ENCODE peak calls at places on chromosomes 11 and 22, in ten cellular contexts. One of them, this sample, is unnamed.

GRCh38 chr11:19559746-19560145 is 152.9 kb upstream of the NAV2 start:
- DNase-seq in fibroblast of lung: no peak
- DNase-seq in fibroblast of pulmonary artery: no peak
- DNase-seq in right lobe of liver: no peak
- DNase-seq in HCT116: no peak
- DNase-seq in AG04450: no peak
- DNase-seq in OCI-LY7: no peak
- DNase-seq in GM12865: no peak
- DNase-seq in cardiac muscle cell: no peak
- DNase-seq in A549: no peak
- DNase-seq in this sample: no peak

GRCh38 chr11:3215346-3216026 is 3.1 kb downstream of the MRGPRG start:
- DNase-seq in fibroblast of lung: no peak
- DNase-seq in fibroblast of pulmonary artery: no peak
- DNase-seq in right lobe of liver: peak; percentile 8
- DNase-seq in HCT116: no peak
- DNase-seq in AG04450: no peak
- DNase-seq in OCI-LY7: no peak
- DNase-seq in GM12865: no peak
- DNase-seq in cardiac muscle cell: no peak
- DNase-seq in A549: no peak
- DNase-seq in this sample: no peak

GRCh38 chr11:68927280-68928107 is 23.8 kb downstream of the IGHMBP2 start:
- DNase-seq in fibroblast of lung: peak; percentile 64
- DNase-seq in fibroblast of pulmonary artery: peak; percentile 66
- DNase-seq in right lobe of liver: no peak
- DNase-seq in HCT116: no peak
- DNase-seq in AG04450: no peak
- DNase-seq in OCI-LY7: peak; percentile 66
- DNase-seq in GM12865: peak; percentile 71
- DNase-seq in cardiac muscle cell: peak; percentile 78
- DNase-seq in A549: no peak
- DNase-seq in this sample: no peak

GRCh38 chr11:57791321-57792059 is 29.9 kb downstream of the CTNND1 start:
- DNase-seq in fibroblast of lung: no peak
- DNase-seq in fibroblast of pulmonary artery: no peak
- DNase-seq in right lobe of liver: no peak
- DNase-seq in HCT116: no peak
- DNase-seq in AG04450: no peak
- DNase-seq in OCI-LY7: no peak
- DNase-seq in GM12865: no peak
- DNase-seq in cardiac muscle cell: no peak
- DNase-seq in A549: no peak
- DNase-seq in this sample: no peak

GRCh38 chr11:107785401-107785800 is 73.2 kb downstream of the SLC35F2 start:
- DNase-seq in fibroblast of lung: peak; percentile 31
- DNase-seq in fibroblast of pulmonary artery: peak; percentile 23
- DNase-seq in right lobe of liver: no peak
- DNase-seq in HCT116: no peak
- DNase-seq in AG04450: no peak
- DNase-seq in OCI-LY7: no peak
- DNase-seq in GM12865: peak; percentile 25
- DNase-seq in cardiac muscle cell: peak; percentile 43
- DNase-seq in A549: no peak
- DNase-seq in this sample: no peak

GRCh38 chr11:1891831-1892115 is at the start of gene PRR33:
- DNase-seq in fibroblast of lung: no peak
- DNase-seq in fibroblast of pulmonary artery: no peak
- DNase-seq in right lobe of liver: no peak
- DNase-seq in HCT116: no peak
- DNase-seq in AG04450: no peak
- DNase-seq in OCI-LY7: no peak
- DNase-seq in GM12865: no peak
- DNase-seq in cardiac muscle cell: no peak
- DNase-seq in A549: no peak
- DNase-seq in this sample: no peak

GRCh38 chr22:27801197-27801615 is 350 bp downstream of the MN1 start:
- DNase-seq in fibroblast of lung: no peak
- DNase-seq in fibroblast of pulmonary artery: peak; percentile 48
- DNase-seq in right lobe of liver: no peak
- DNase-seq in HCT116: no peak
- DNase-seq in AG04450: no peak
- DNase-seq in OCI-LY7: no peak
- DNase-seq in GM12865: peak; percentile 10
- DNase-seq in cardiac muscle cell: peak; percentile 54
- DNase-seq in A549: peak; percentile 3
- DNase-seq in this sample: no peak

GRCh38 chr11:32809313-32809712 is 14.9 kb upstream of the CCDC73 start:
- DNase-seq in fibroblast of lung: peak; percentile 78
- DNase-seq in fibroblast of pulmonary artery: peak; percentile 84
- DNase-seq in right lobe of liver: peak; percentile 57
- DNase-seq in HCT116: peak; percentile 60
- DNase-seq in AG04450: peak; percentile 48
- DNase-seq in OCI-LY7: peak; percentile 62
- DNase-seq in GM12865: peak; percentile 83
- DNase-seq in cardiac muscle cell: peak; percentile 87
- DNase-seq in A549: peak; percentile 66
- DNase-seq in this sample: peak; percentile 18

GRCh38 chr11:71286701-71287643 is 34.6 kb upstream of the SHANK2 start:
- DNase-seq in fibroblast of lung: peak; percentile 79
- DNase-seq in fibroblast of pulmonary artery: peak; percentile 62
- DNase-seq in right lobe of liver: peak; percentile 76
- DNase-seq in HCT116: no peak
- DNase-seq in AG04450: peak; percentile 76
- DNase-seq in OCI-LY7: no peak
- DNase-seq in GM12865: no peak
- DNase-seq in cardiac muscle cell: peak; percentile 82
- DNase-seq in A549: no peak
- DNase-seq in this sample: peak; percentile 97

GRCh38 chr11:69244286-69244685 is 49.7 kb upstream of the MYEOV start:
- DNase-seq in fibroblast of lung: no peak
- DNase-seq in fibroblast of pulmonary artery: no peak
- DNase-seq in right lobe of liver: no peak
- DNase-seq in HCT116: no peak
- DNase-seq in AG04450: no peak
- DNase-seq in OCI-LY7: no peak
- DNase-seq in GM12865: no peak
- DNase-seq in cardiac muscle cell: no peak
- DNase-seq in A549: no peak
- DNase-seq in this sample: no peak

GRCh38 chr11:616320-617220 is 820 bp upstream of the IRF7 start:
- DNase-seq in fibroblast of lung: no peak
- DNase-seq in fibroblast of pulmonary artery: no peak
- DNase-seq in right lobe of liver: no peak
- DNase-seq in HCT116: no peak
- DNase-seq in AG04450: no peak
- DNase-seq in OCI-LY7: no peak
- DNase-seq in GM12865: no peak
- DNase-seq in cardiac muscle cell: no peak
- DNase-seq in A549: no peak
- DNase-seq in this sample: no peak

GRCh38 chr11:104333977-104334376 is 170.0 kb upstream of the PDGFD start:
- DNase-seq in fibroblast of lung: no peak
- DNase-seq in fibroblast of pulmonary artery: no peak
- DNase-seq in right lobe of liver: no peak
- DNase-seq in HCT116: peak; percentile 7
- DNase-seq in AG04450: no peak
- DNase-seq in OCI-LY7: peak; percentile 41
- DNase-seq in GM12865: peak; percentile 48
- DNase-seq in cardiac muscle cell: no peak
- DNase-seq in A549: no peak
- DNase-seq in this sample: no peak

GRCh38 chr11:69638941-69639681 is 1.8 kb upstream of the CCND1 start:
- DNase-seq in fibroblast of lung: peak; percentile 97
- DNase-seq in fibroblast of pulmonary artery: peak; percentile 97
- DNase-seq in right lobe of liver: peak; percentile 93
- DNase-seq in HCT116: peak; percentile 95
- DNase-seq in AG04450: peak; percentile 93
- DNase-seq in OCI-LY7: peak; percentile 15
- DNase-seq in GM12865: peak; percentile 67
- DNase-seq in cardiac muscle cell: peak; percentile 97
- DNase-seq in A549: peak; percentile 81
- DNase-seq in this sample: peak; percentile 68

GRCh38 chr11:71470956-71471355 is 18.0 kb downstream of the NADSYN1 start:
- DNase-seq in fibroblast of lung: no peak
- DNase-seq in fibroblast of pulmonary artery: no peak
- DNase-seq in right lobe of liver: no peak
- DNase-seq in HCT116: no peak
- DNase-seq in AG04450: no peak
- DNase-seq in OCI-LY7: no peak
- DNase-seq in GM12865: no peak
- DNase-seq in cardiac muscle cell: no peak
- DNase-seq in A549: no peak
- DNase-seq in this sample: no peak

GRCh38 chr11:14892036-14892556 is at the start of gene CYP2R1:
- DNase-seq in fibroblast of lung: peak; percentile 97
- DNase-seq in fibroblast of pulmonary artery: peak; percentile 98
- DNase-seq in right lobe of liver: peak; percentile 97
- DNase-seq in HCT116: peak; percentile 97
- DNase-seq in AG04450: peak; percentile 89
- DNase-seq in OCI-LY7: peak; percentile 97
- DNase-seq in GM12865: peak; percentile 99
- DNase-seq in cardiac muscle cell: peak; percentile 99
- DNase-seq in A549: peak; percentile 99
- DNase-seq in this sample: peak; percentile 88
- TF ChIP-seq CTCF in fibroblast of lung: no peak
- TF ChIP-seq CTCF in fibroblast of pulmonary artery: no peak
- TF ChIP-seq CTCF in right lobe of liver: no peak
- TF ChIP-seq CTCF in HCT116: no peak
- TF ChIP-seq CTCF in AG04450: no peak
- TF ChIP-seq CTCF in OCI-LY7: peak; percentile 30
- TF ChIP-seq CTCF in GM12865: no peak
- TF ChIP-seq CTCF in cardiac muscle cell: peak; percentile 9
- TF ChIP-seq CTCF in A549: no peak
- TF ChIP-seq CTCF in this sample: no peak

GRCh38 chr22:17638432-17639237 is at the start of gene BCL2L13:
- DNase-seq in fibroblast of lung: peak; percentile 91
- DNase-seq in fibroblast of pulmonary artery: peak; percentile 92
- DNase-seq in right lobe of liver: peak; percentile 94
- DNase-seq in HCT116: peak; percentile 78
- DNase-seq in AG04450: peak; percentile 70
- DNase-seq in OCI-LY7: peak; percentile 95
- DNase-seq in GM12865: peak; percentile 96
- DNase-seq in cardiac muscle cell: peak; percentile 96
- DNase-seq in A549: peak; percentile 75
- DNase-seq in this sample: no peak
- H3K4me3 ChIP-seq in fibroblast of lung: peak within 1 kb of the TSS; percentile 91
- H3K4me3 ChIP-seq in fibroblast of pulmonary artery: peak within 1 kb of the TSS; percentile 96
- H3K4me3 ChIP-seq in right lobe of liver: peak within 1 kb of the TSS; percentile 90
- H3K4me3 ChIP-seq in HCT116: peak within 1 kb of the TSS; percentile 83
- H3K4me3 ChIP-seq in AG04450: peak within 1 kb of the TSS; percentile 88
- H3K4me3 ChIP-seq in OCI-LY7: peak within 1 kb of the TSS; percentile 81
- H3K4me3 ChIP-seq in GM12865: peak within 1 kb of the TSS; percentile 71
- H3K4me3 ChIP-seq in cardiac muscle cell: peak within 1 kb of the TSS; percentile 83
- H3K4me3 ChIP-seq in A549: peak within 1 kb of the TSS; percentile 71
- H3K4me3 ChIP-seq in this sample: peak within 1 kb of the TSS; percentile 94

DNA sequence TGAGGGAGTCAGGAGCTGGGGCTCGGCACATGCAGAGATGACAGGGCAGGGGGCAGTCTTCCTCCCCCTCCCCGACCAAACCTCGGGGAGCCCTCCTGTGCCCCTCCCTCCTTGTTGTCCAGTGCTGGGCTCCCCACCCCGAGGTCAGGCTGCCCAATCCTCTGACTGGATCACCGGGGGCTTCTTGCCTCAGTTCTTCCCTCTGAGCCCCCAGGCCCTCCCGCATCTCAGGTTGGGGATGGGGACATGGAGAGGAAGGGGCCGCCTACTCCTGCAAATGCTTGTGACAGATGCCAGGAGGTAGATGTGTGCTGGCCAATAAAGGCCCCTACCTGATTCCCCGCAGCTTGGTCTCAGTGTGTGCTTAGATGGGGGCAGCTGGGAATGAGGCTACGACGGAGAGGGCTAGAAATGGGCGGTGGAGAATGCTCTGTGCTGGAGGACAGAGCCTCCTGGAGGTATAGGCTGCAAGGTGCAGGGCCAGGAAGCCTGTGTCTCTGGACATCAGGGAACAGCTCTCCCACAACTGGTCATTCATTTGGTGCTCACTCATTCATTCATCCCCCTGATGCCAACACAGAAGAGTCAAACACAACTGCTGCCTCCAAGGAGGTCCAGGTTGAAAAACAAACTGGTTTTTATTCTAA is 8.4 kb downstream of the RHBDD3 start:
- DNase-seq in fibroblast of lung: no peak
- DNase-seq in fibroblast of pulmonary artery: no peak
- DNase-seq in right lobe of liver: no peak
- DNase-seq in HCT116: no peak
- DNase-seq in AG04450: no peak
- DNase-seq in OCI-LY7: no peak
- DNase-seq in GM12865: no peak
- DNase-seq in cardiac muscle cell: peak; percentile 7
- DNase-seq in A549: peak; percentile 34
- DNase-seq in this sample: no peak
- TF ChIP-seq CTCF in fibroblast of lung: no peak
- TF ChIP-seq CTCF in fibroblast of pulmonary artery: peak; percentile 8
- TF ChIP-seq CTCF in right lobe of liver: no peak
- TF ChIP-seq CTCF in HCT116: no peak
- TF ChIP-seq CTCF in AG04450: no peak
- TF ChIP-seq CTCF in OCI-LY7: no peak
- TF ChIP-seq CTCF in GM12865: no peak
- TF ChIP-seq CTCF in cardiac muscle cell: no peak
- TF ChIP-seq CTCF in A549: no peak
- TF ChIP-seq CTCF in this sample: no peak

GRCh38 chr22:50017701-50018224 is 5.2 kb upstream of the IL17REL start:
- DNase-seq in fibroblast of lung: no peak
- DNase-seq in fibroblast of pulmonary artery: no peak
- DNase-seq in right lobe of liver: no peak
- DNase-seq in HCT116: no peak
- DNase-seq in AG04450: no peak
- DNase-seq in OCI-LY7: no peak
- DNase-seq in GM12865: no peak
- DNase-seq in cardiac muscle cell: no peak
- DNase-seq in A549: no peak
- DNase-seq in this sample: no peak

GRCh38 chr22:50014655-50015401 is 2.3 kb upstream of the IL17REL start:
- DNase-seq in fibroblast of lung: no peak
- DNase-seq in fibroblast of pulmonary artery: no peak
- DNase-seq in right lobe of liver: no peak
- DNase-seq in HCT116: no peak
- DNase-seq in AG04450: no peak
- DNase-seq in OCI-LY7: no peak
- DNase-seq in GM12865: no peak
- DNase-seq in cardiac muscle cell: no peak
- DNase-seq in A549: no peak
- DNase-seq in this sample: no peak

GRCh38 chr22:50015451-50016307 is 3.1 kb upstream of the IL17REL start:
- DNase-seq in fibroblast of lung: no peak
- DNase-seq in fibroblast of pulmonary artery: no peak
- DNase-seq in right lobe of liver: no peak
- DNase-seq in HCT116: no peak
- DNase-seq in AG04450: no peak
- DNase-seq in OCI-LY7: no peak
- DNase-seq in GM12865: no peak
- DNase-seq in cardiac muscle cell: no peak
- DNase-seq in A549: no peak
- DNase-seq in this sample: no peak

GRCh38 chr22:50016988-50017700 is 4.6 kb upstream of the IL17REL start:
- DNase-seq in fibroblast of lung: no peak
- DNase-seq in fibroblast of pulmonary artery: peak; percentile 37
- DNase-seq in right lobe of liver: peak; percentile 14
- DNase-seq in HCT116: no peak
- DNase-seq in AG04450: no peak
- DNase-seq in OCI-LY7: no peak
- DNase-seq in GM12865: peak; percentile 72
- DNase-seq in cardiac muscle cell: no peak
- DNase-seq in A549: no peak
- DNase-seq in this sample: no peak

GRCh38 chr22:50016308-50016987 is 3.9 kb upstream of the IL17REL start:
- DNase-seq in fibroblast of lung: no peak
- DNase-seq in fibroblast of pulmonary artery: no peak
- DNase-seq in right lobe of liver: no peak
- DNase-seq in HCT116: no peak
- DNase-seq in AG04450: no peak
- DNase-seq in OCI-LY7: no peak
- DNase-seq in GM12865: no peak
- DNase-seq in cardiac muscle cell: no peak
- DNase-seq in A549: no peak
- DNase-seq in this sample: no peak
- H3K4me3 ChIP-seq in fibroblast of lung: no peak overlapping the region
- H3K4me3 ChIP-seq in fibroblast of pulmonary artery: no peak overlapping the region
- H3K4me3 ChIP-seq in right lobe of liver: no peak overlapping the region
- H3K4me3 ChIP-seq in HCT116: no peak overlapping the region
- H3K4me3 ChIP-seq in AG04450: no peak overlapping the region
- H3K4me3 ChIP-seq in OCI-LY7: no peak overlapping the region
- H3K4me3 ChIP-seq in GM12865: peak overlapping the region; percentile 42
- H3K4me3 ChIP-seq in cardiac muscle cell: no peak overlapping the region
- H3K4me3 ChIP-seq in A549: no peak overlapping the region
- H3K4me3 ChIP-seq in this sample: no peak overlapping the region

This sample was measured in BJ.